ENCODE peak calls at places on chromosomes 13 and 19, in six cellular contexts. T, V, N, B, G and D are unnamed samples.

GRCh38 chr13:23778879-23779278 is 110.3 kb downstream of the MIPEP start:
- DNase-seq in T (no peak), V (peak), N (peak), B (no peak), G (no peak), D (no peak)

GRCh38 chr19:10290876-10291553 is 1.3 kb downstream of the ICAM5 start:
- DNase-seq in T (no peak), V (peak), N (peak), B (no peak), G (no peak), D (no peak)

GRCh38 chr13:80338781-80339577 is 1.9 kb downstream of the SPRY2 start:
- DNase-seq in T (peak), V (peak), N (peak), B (peak), G (peak), D (peak)

GRCh38 chr19:1130801-1131717 is 27.3 kb downstream of the GPX4 start:
- DNase-seq in T (no peak), V (no peak), N (peak), B (no peak), G (peak), D (no peak)

GRCh38 chr19:58577581-58578429 is 4.7 kb upstream of the MZF1 start:
- DNase-seq in T (peak), V (no peak), N (no peak), B (peak), G (no peak), D (no peak)

GRCh38 chr19:2537544-2537943 is 61.6 kb downstream of the GADD45B start:
- DNase-seq in T (no peak), V (no peak), N (no peak), B (no peak), G (no peak), D (no peak)

GRCh38 chr13:39244561-39245230 is 206.4 kb downstream of the NHLRC3 start:
- DNase-seq in T (no peak), V (no peak), N (no peak), B (no peak), G (no peak), D (no peak)

GRCh38 chr19:46107371-46107770 is 17.1 kb downstream of the IGFL3 start:
- DNase-seq in T (no peak), V (no peak), N (peak), B (no peak), G (no peak), D (peak)

GRCh38 chr13:110993788-110994187 is 78.9 kb upstream of the ANKRD10 start:
- DNase-seq in T (no peak), V (no peak), N (no peak), B (no peak), G (no peak), D (no peak)

GRCh38 chr19:55344444-55344843 is 4.8 kb downstream of the KMT5C start:
- DNase-seq in T (no peak), V (no peak), N (no peak), B (no peak), G (no peak), D (no peak)

GRCh38 chr19:3003046-3003445 is 25.7 kb downstream of the TLE6 start:
- DNase-seq in T (no peak), V (no peak), N (no peak), B (no peak), G (no peak), D (no peak)

GRCh38 chr19:46211201-46211881 is 18.2 kb upstream of the IGFL1 start:
- DNase-seq in T (peak), V (no peak), N (peak), B (no peak), G (peak), D (no peak)

GRCh38 chr19:50928841-50929240 is 17.6 kb upstream of the KLK4 start:
- DNase-seq in T (no peak), V (no peak), N (no peak), B (no peak), G (no peak), D (no peak)

GRCh38 chr13:75331792-75332349 is 150.1 kb downstream of the TBC1D4 start:
- DNase-seq in T (no peak), V (no peak), N (no peak), B (no peak), G (no peak), D (no peak)

GRCh38 chr19:1762243-1763140 is 9.2 kb downstream of the ONECUT3 start:
- DNase-seq in T (no peak), V (no peak), N (no peak), B (no peak), G (no peak), D (no peak)

GRCh38 chr13:90706631-90707030 is 640.9 kb upstream of the MIR17HG start:
- DNase-seq in T (no peak), V (no peak), N (no peak), B (no peak), G (no peak), D (no peak)

GRCh38 chr19:32606289-32606688 is 25.3 kb downstream of the PDCD5 start:
- DNase-seq in T (no peak), V (no peak), N (no peak), B (no peak), G (no peak), D (no peak)

GRCh38 chr13:94251801-94252200 is 227.7 kb downstream of the DCT start:
- DNase-seq in T (no peak), V (no peak), N (peak), B (peak), G (no peak), D (no peak)

DNA sequence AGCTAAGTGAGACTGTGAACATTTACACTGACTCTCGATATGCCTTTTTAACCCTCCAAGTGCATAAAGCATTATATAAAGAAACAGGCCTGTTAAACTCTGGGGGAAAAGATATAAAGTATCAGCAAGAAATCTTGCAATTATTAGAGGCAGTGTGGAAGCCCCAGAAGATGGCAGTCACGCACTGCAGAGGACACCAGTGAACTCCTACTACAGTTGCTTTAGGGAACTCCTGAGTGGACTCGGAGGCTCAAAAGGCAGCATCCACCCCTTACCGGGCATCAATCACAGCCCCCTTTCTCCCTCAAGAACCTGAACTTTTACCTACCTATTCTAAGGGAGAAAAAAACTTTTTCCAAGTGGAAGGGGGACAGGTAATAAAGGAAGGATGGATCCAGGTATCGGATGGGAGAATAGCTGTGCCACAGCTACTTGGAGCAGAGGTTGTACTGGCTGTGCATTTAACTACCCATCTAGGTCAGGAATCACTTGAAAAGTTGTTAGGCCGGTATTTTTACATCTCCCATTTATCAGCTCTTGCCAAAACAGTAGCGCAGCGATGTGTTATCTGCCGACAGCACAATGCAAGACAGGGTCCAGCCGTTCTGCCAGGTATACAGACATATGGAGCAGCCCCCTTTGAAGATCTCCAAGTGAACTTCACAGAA is 80.1 kb downstream of the ZNF486 start:
- DNase-seq in T (peak), V (no peak), N (peak), B (peak), G (no peak), D (no peak)
- TF ChIP-seq CTCF in T (peak), V (peak), N (peak), B (no peak), G (no peak), D (peak)

GRCh38 chr19:6433663-6434062 is at the start of gene SLC25A41:
- DNase-seq in T (no peak), V (no peak), N (no peak), B (no peak), G (no peak), D (no peak)

GRCh38 chr19:6429419-6430221 is 3.9 kb downstream of the SLC25A41 start:
- DNase-seq in T (no peak), V (no peak), N (no peak), B (no peak), G (no peak), D (no peak)

GRCh38 chr19:6431891-6432290 is 1.7 kb downstream of the SLC25A41 start:
- DNase-seq in T (no peak), V (no peak), N (no peak), B (no peak), G (no peak), D (no peak)

DNA sequence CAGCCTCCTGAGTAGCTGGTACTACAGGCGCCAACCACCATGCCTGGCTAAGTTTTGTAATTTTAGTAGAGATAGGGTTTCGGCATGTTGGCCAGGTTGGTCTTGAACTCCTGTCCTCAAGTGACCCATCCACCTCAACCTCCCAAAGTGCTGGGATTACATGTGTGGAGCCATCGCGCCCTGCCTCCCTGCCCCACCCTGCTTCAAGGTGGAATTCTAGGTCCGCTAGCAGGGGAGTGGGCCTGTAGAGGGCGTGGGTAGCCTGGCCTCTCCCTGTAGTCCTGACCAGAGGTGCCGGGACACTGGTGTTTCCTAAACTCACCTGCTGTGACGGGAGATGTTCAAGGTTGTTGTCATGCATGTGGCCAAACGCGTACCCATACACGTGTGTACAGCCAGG is 398 bp downstream of the SLC25A41 start:
- DNase-seq in T (no peak), V (no peak), N (no peak), B (no peak), G (no peak), D (no peak)
- TF ChIP-seq CTCF in T (no peak), V (no peak), N (no peak), B (no peak), G (no peak), D (no peak)

GRCh38 chr13:29429496-29429895 is 166.0 kb downstream of the SLC7A1 start:
- DNase-seq in T (no peak), V (no peak), N (peak), B (no peak), G (no peak), D (no peak)

GRCh38 chr13:29427937-29428309 is 167.6 kb downstream of the SLC7A1 start:
- DNase-seq in T (no peak), V (no peak), N (no peak), B (no peak), G (no peak), D (no peak)

GRCh38 chr13:29434217-29434940 is 161.1 kb downstream of the SLC7A1 start:
- DNase-seq in T (no peak), V (no peak), N (no peak), B (no peak), G (no peak), D (no peak)

GRCh38 chr13:29428310-29428991 is 167.0 kb downstream of the SLC7A1 start:
- DNase-seq in T (peak), V (no peak), N (peak), B (peak), G (no peak), D (no peak)

GRCh38 chr13:29428992-29429315 is 166.5 kb downstream of the SLC7A1 start:
- DNase-seq in T (no peak), V (no peak), N (no peak), B (no peak), G (no peak), D (no peak)
- TF ChIP-seq CTCF in T (no peak), V (no peak), N (no peak), B (no peak), G (no peak), D (no peak)

DNA sequence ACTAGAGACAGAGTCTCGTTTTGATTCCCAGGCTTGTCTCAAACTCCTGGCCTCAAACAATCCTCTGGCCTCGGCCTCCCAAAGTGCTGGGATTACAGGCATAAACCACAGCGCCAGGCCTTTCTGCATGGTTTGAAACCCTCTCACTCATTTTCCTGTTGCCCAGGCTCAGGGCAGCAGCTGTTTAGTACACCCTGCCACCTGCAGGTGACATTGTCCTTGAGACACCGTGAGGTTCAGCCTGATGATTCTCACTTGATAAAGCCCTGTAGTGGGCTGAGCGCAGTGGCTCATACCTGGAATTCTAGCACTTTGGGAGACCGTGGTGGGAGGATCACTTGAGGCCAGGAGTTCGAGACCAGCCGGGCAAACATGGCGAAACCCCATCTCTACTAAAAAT is 12.5 kb downstream of the IL12RB1 start:
- DNase-seq in T (no peak), V (no peak), N (no peak), B (no peak), G (no peak), D (no peak)
- TF ChIP-seq CTCF in T (no peak), V (peak), N (no peak), B (no peak), G (no peak), D (no peak)

DNA sequence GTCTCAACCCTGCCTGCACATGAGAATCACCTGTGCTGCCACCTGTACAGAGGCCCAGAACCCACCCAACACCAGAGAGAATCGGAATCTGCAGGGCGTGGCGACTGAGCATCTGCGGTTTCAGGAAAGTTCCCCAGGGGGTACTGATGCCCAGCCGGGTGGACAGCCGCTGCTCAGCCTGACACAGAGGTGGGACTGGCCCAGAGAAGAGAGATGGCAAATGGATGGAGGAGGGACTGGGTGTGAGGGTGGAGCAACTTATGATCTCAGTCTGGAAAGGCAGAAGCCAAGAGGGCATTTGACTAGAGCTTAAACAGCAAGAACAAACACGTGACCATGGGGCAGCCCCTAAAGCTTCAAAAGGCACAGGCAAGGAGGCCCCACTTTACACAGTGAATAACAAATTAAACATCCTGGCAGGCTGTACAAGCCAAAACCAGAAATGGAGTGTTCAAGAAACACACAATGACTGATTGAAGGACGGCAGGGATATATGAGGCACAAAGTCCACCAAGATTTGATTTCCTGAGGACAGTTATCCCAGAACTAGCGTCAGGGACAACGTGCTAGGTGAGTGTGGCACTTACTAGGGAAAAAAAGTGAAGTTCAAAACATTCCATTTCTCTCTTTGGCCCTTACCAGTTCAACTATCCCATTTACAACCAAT is 3.1 kb downstream of the RANBP3 start:
- DNase-seq in T (no peak), V (no peak), N (no peak), B (no peak), G (no peak), D (no peak)
- TF ChIP-seq CTCF in T (no peak), V (no peak), N (no peak), B (no peak), G (no peak), D (no peak)

DNA sequence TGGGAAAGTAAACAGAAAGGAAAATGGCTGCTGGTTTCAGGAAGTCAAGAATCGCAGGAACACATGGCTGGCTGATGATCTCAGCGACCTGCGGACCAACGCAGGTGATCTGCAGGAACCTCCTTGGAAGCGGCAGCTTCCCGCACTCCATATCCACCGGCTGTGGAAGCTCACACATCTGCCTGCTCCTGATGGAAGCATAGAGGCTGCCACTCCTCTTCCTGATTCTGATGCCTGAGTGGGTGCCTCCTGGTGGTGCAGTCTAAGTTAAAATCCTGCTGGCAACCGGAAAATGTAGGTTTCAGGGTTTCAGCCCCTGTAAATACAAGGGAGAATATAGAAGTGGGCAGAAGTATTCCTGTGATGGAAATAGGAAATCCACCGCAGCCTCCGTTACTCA is 75.5 kb downstream of the TNFSF13B start:
- DNase-seq in T (no peak), V (no peak), N (no peak), B (no peak), G (no peak), D (no peak)
- TF ChIP-seq CTCF in T (no peak), V (peak), N (no peak), B (no peak), G (no peak), D (no peak)

DNA sequence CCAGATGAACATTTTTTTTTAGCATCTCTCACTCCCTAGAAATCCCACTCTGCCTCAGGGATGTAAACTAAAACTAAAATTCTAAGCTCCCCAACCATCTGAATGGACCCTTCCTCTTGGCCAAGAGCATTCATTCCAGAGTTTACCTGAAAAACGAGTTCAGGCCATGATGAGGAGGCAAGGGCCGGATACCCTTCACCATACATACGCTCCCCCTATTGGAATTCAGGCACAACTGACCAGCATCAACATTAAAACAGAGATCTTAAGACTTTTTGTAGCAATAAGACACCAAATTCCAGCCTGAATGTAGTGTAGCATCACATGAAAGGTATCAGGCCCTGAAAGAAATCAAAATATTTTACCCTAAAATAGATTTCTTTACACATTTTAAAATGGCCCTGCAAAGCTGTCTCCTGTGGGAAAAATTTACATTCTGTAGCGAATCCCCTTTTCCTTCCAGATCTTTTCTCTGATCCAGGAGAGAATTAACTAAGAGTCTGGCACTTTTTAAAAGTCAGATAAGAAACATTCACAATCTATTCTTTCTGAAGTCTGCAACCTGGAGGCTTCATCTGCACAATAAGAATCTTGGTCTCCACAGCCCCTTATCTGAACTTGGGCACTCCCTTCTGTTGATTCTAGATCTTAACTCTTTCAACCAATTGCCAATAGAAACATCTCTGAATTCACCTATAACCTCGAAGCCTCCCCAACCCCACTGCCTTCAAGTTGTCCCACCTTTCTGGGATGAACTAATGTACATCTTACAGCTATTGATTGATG is 888.5 kb downstream of the UQCRFS1 start:
- DNase-seq in T (no peak), V (no peak), N (peak), B (no peak), G (no peak), D (no peak)
- TF ChIP-seq CTCF in T (peak), V (no peak), N (peak), B (no peak), G (no peak), D (no peak)

DNA sequence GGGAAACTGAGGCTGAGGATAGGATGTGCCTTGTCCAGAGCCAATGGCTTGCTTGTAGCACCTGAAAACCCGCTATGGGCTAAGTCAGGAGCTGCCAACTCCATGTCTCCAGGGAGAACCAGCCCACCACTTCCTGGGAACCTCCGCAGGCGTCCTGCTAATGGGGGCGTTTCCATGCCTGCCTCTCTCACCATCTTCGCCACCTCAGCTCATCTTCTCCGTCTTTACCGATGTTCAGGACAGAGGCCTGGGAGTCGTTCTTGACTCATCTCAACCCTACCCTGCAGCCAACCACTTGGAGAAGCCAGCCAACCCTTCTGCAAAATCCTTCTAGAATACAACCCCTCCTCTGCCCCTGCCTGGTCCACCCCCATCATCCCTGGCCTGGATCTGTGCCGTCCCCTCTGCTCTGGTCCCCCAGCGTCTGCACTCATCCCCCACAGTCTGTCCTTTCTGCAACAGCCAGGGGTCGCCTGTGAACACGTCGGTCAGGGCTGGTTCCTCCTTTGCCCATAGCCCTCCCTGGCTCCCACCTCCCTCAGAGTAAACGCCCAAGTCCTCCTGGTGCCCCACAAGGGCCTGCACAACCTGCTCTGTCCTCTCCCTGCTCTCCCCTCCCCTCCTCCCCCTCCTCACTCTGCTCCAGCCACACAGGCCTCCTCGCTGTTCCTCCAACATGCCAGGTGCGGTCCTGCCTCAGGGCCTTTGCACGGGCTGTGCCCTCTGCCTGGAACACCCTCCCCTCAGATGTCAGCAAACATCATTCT is 31.0 kb downstream of the PTPRS start:
- DNase-seq in T (no peak), V (no peak), N (peak), B (no peak), G (no peak), D (no peak)
- TF ChIP-seq CTCF in T (no peak), V (no peak), N (peak), B (no peak), G (no peak), D (no peak)